ENCODE peak calls at places on chromosomes 7 and 10, in eight cellular contexts. A is HCT116, D is mammary epithelial cell, F is mesendoderm, T is astrocyte, V is neuronal stem cell, M is GM23248, N is HepG2. J is an unnamed sample.

GRCh38 chr10:121510201-121510771 is 88.0 kb downstream of the FGFR2 start:
- DNase-seq in V (no peak), T (peak; percentile 47), M (no peak), A (no peak), N (no peak), F (peak; percentile 71), D (no peak), J (no peak)

GRCh38 chr10:58918887-58919286 is 257.6 kb upstream of the PHYHIPL start:
- DNase-seq in D (no peak), A (no peak), V (no peak), T (no peak), M (no peak), F (no peak), N (no peak), J (no peak)

GRCh38 chr7:144011458-144012230 is 11.5 kb downstream of the OR6B1 start:
- DNase-seq in N (peak; percentile 51), A (no peak), D (peak; percentile 10), F (no peak), M (peak; percentile 77), V (no peak), T (no peak), J (no peak)

GRCh38 chr7:127718325-127718724 is 66.3 kb downstream of the SND1 start:
- DNase-seq in F (no peak), V (no peak), N (no peak), M (no peak), A (no peak), D (no peak), T (no peak), J (no peak)

GRCh38 chr10:11189581-11190376 is 172.1 kb downstream of the CELF2 start:
- DNase-seq in V (no peak), F (peak; percentile 44), T (no peak), M (no peak), N (no peak), D (no peak), A (no peak), J (no peak)

GRCh38 chr7:27346531-27347260 is 104.1 kb downstream of the EVX1 start:
- DNase-seq in F (peak; percentile 57), T (peak; percentile 73), A (peak; percentile 12), M (peak; percentile 68), V (no peak), D (peak; percentile 78), N (peak; percentile 66), J (peak; percentile 25)

GRCh38 chr7:13742719-13743640 is 246.5 kb downstream of the ETV1 start:
- DNase-seq in M (peak; percentile 81), A (peak; percentile 39), F (peak; percentile 42), N (no peak), V (no peak), D (peak; percentile 33), T (peak; percentile 64), J (peak; percentile 25)

GRCh38 chr7:110601710-110602109 is 489.2 kb upstream of the LRRN3 start:
- DNase-seq in T (no peak), A (no peak), V (no peak), N (no peak), F (no peak), D (no peak), M (no peak), J (no peak)

GRCh38 chr10:132064771-132065437 is 842 bp upstream of the JAKMIP3 start:
- DNase-seq in M (no peak), N (no peak), F (no peak), D (no peak), T (no peak), A (no peak), V (no peak), J (no peak)

GRCh38 chr7:107879400-107880035 is 11.5 kb upstream of the DLD start:
- DNase-seq in V (no peak), T (peak; percentile 44), M (peak; percentile 79), D (peak; percentile 55), F (peak; percentile 70), N (peak; percentile 49), A (peak; percentile 52), J (peak; percentile 38)

DNA sequence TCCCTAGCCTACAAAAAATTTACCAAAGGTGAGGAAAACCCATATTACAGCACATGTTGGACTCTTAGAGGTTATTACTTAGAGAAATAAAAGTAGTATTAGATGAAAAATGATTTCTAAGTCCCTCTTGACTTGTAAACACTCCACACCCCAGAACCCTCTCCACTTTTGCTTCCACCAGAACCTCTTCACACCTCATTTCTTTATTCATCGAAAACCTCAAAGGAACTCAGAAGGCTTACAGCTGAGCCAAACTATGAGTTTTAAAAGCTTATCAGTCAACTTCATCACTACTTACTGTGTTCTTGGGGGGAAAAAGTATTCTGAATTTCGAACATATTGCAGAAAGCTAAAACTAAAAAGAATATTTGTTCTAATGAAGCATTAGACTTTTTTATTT is 547.8 kb upstream of the STEAP1 start:
- DNase-seq in M (no peak), A (no peak), F (no peak), V (no peak), T (no peak), N (no peak), D (no peak), J (no peak)
- H3K9ac ChIP-seq in M (no peak overlapping the region), A (no peak overlapping the region), F (no peak overlapping the region), V (no peak overlapping the region), T (no peak overlapping the region), N (no peak overlapping the region), D (no peak overlapping the region), J (no peak overlapping the region)

DNA sequence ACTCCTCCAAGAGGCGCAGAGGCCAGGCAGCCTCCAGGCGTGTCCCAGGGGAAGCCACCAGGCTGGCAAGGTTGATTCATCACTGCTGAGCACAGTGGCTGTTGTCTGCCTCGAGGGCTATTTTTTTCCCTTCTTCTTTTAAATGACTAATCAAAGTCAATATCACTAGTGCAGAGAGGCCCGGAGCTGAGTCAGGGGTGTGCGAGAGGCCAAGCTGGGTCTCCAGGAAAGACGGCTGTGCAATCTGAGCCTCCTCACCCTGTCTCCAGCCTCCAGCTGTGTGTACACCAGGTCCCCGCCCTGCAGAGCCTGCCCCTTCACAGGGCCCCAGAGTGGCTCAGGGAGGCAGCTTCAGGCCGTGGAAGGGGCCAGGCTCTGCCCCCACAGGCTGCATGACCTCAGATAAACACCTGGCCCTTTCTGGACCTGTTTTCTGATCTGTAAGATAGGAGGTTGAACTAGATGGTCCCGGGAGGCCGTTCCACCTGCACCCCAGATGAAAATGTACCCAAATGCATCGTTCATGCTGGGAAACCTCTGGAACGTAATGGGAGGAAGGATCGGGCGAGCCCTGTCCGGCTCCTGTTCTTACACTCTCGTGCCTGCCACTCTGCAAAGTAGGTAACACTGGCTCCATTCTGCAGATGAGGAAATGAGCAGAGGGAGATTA is 3.7 kb downstream of the STX1A start:
- DNase-seq in D (peak; percentile 96), N (peak; percentile 90), F (no peak), A (peak; percentile 93), M (peak; percentile 99), T (peak; percentile 90), V (no peak), J (no peak)
- H3K4me1 ChIP-seq in D (peaks cover 37% of the 10 kb centered on the region), N (peaks cover 47% of the 10 kb centered on the region), F (no peaks in the 10 kb centered on the region), A (peaks cover 45% of the 10 kb centered on the region), M (peaks cover 28% of the 10 kb centered on the region), T (peaks cover 46% of the 10 kb centered on the region), V (peaks cover 3% of the 10 kb centered on the region), J (peaks cover 11% of the 10 kb centered on the region)

GRCh38 chr7:152762056-152762455 is 2.5 kb downstream of the ACTR3B start:
- DNase-seq in T (peak; percentile 21), M (peak; percentile 82), D (peak; percentile 35), V (no peak), F (no peak), N (no peak), A (no peak), J (no peak)
- H3K9ac ChIP-seq in T (peak overlapping the region; percentile 53), M (peak overlapping the region; percentile 35), D (no peak overlapping the region), V (no peak overlapping the region), F (no peak overlapping the region), N (no peak overlapping the region), A (peak overlapping the region; percentile 95), J (no peak overlapping the region)

DNA sequence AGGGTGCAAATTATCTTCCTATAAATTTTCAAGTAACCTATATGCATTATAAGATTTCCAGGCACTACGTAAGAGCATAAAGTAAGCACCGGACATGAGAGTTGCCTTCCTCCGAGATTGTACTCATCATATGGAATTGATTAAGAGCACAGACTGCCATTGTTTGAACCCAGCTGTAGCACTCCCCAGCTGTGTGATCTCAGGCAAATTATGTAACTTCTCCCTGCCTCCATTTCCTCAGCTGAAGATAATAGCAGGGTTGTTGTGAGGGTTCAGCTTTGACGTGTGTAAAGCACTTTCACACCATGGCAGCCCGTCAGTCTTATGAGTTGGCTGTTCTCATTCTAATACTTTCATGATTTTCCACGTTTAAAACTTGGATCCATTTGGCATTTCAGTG is 122.6 kb downstream of the ITIH5 start:
- DNase-seq in T (no peak), A (no peak), V (no peak), F (no peak), N (no peak), D (no peak), M (no peak), J (no peak)
- H3K4me1 ChIP-seq in T (peaks cover 6% of the 10 kb centered on the region), A (no peaks in the 10 kb centered on the region), V (peaks cover 3% of the 10 kb centered on the region), F (peaks cover 21% of the 10 kb centered on the region), N (peaks cover 52% of the 10 kb centered on the region), D (no peaks in the 10 kb centered on the region), M (peaks cover 12% of the 10 kb centered on the region), J (peaks cover 4% of the 10 kb centered on the region)

DNA sequence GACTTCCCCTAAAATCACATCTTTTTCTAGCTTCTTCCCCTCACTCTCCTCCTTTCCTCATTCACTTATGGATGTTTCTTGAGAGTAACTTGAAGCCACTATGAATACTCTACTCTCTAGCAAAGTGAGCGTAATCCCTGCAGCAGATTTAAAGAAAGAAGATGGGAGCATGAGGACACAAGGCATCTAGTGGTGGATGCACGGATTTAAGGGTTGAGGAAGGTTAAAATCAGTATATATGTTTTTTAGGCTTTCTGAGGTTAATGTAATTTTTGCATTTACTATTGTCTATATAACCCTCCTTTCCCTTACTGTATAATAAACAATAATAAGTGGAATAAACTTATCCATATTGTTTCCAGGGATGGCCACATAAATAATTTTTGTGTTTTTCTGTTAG is 495.2 kb upstream of the TPK1 start:
- DNase-seq in T (no peak), D (no peak), N (no peak), M (no peak), V (no peak), F (no peak), A (no peak), J (no peak)
- H3K9ac ChIP-seq in T (no peak overlapping the region), D (no peak overlapping the region), N (no peak overlapping the region), M (no peak overlapping the region), V (no peak overlapping the region), F (no peak overlapping the region), A (no peak overlapping the region), J (no peak overlapping the region)

J was measured in NT2/D1.